ENCODE peak calls at places on chromosome 4, in eight cellular contexts. O is gastrocnemius medialis, A is AG04450, Z is upper lobe of right lung, C is astrocyte, I is lower lobe of right lung, R is colonic mucosa, Y is A549. G is an unnamed sample. For H3K9me3, the result is how much of the 10 kb centered on the place peaks cover.

GRCh38 chr4:3267576-3268394 is 18.8 kb downstream of the MSANTD1 start:
- DNase-seq in A (no peak), R (peak), I (no peak), O (no peak), Z (peak), C (no peak), Y (no peak), G (peak)

GRCh38 chr4:138445098-138445497 is 202.9 kb upstream of the SLC7A11 start:
- DNase-seq in Y (no peak), A (no peak), O (no peak), R (no peak), C (peak), I (no peak), Z (no peak), G (no peak)

GRCh38 chr4:185566972-185567749 is 31.9 kb upstream of the PDLIM3 start:
- DNase-seq in Z (no peak), A (peak), I (no peak), O (peak), C (peak), R (no peak), Y (no peak), G (no peak)

GRCh38 chr4:186787536-186787935 is 63.9 kb upstream of the FAT1 start:
- DNase-seq in C (no peak), Z (no peak), O (no peak), Y (no peak), I (no peak), A (no peak), R (no peak), G (no peak)

GRCh38 chr4:47718691-47719090 is 119.2 kb downstream of the CORIN start:
- DNase-seq in O (no peak), A (no peak), Y (no peak), I (no peak), Z (no peak), R (no peak), C (no peak), G (no peak)

GRCh38 chr4:107153228-107153627 is 117.1 kb upstream of the DKK2 start:
- DNase-seq in Y (no peak), I (peak), A (no peak), O (no peak), C (no peak), Z (no peak), R (peak), G (peak)

GRCh38 chr4:23084559-23085248 is 392.0 kb downstream of the GBA3 start:
- DNase-seq in Z (no peak), Y (no peak), R (no peak), I (no peak), C (peak), O (no peak), A (no peak), G (no peak)

GRCh38 chr4:25814323-25814722 is 48.5 kb downstream of the SEL1L3 start:
- DNase-seq in Z (peak), R (no peak), A (no peak), C (peak), O (no peak), I (peak), Y (peak), G (no peak)

GRCh38 chr4:38950159-38950558 is 82.0 kb downstream of the TMEM156 start:
- DNase-seq in Y (no peak), Z (no peak), I (no peak), O (no peak), A (no peak), C (no peak), R (no peak), G (no peak)

GRCh38 chr4:14700083-14700482 is 302.2 kb upstream of the CPEB2 start:
- DNase-seq in A (no peak), O (no peak), R (no peak), I (no peak), C (no peak), Z (no peak), Y (no peak), G (no peak)
- TF ChIP-seq CTCF in A (no peak), O (no peak), R (no peak), I (no peak), C (no peak), Z (no peak), Y (no peak), G (no peak)

GRCh38 chr4:76951333-76952033 is 1.9 kb downstream of the SEPTIN11 start:
- DNase-seq in O (no peak), Y (no peak), A (no peak), C (peak), Z (no peak), I (no peak), R (no peak), G (no peak)
- H3K4me3 ChIP-seq in O (peak), Y (peak), A (peak), C (peak), Z (peak), I (peak), R (peak), G (peak)

GRCh38 chr4:40140206-40140605 is 56.6 kb upstream of the RHOH start:
- DNase-seq in Y (no peak), O (no peak), R (no peak), I (no peak), Z (no peak), A (no peak), C (peak), G (no peak)
- H3K9me3 ChIP-seq in Y (under half), O (under half), R (under half), I (under half), Z (under half), A (under half), C (under half), G (under half)

GRCh38 chr4:126046081-126046614 is 731.4 kb downstream of the FAT4 start:
- DNase-seq in O (no peak), C (peak), Y (no peak), A (no peak), I (no peak), Z (no peak), R (no peak), G (no peak)

GRCh38 chr4:126047114-126047513 is 732.4 kb downstream of the FAT4 start:
- DNase-seq in O (no peak), I (no peak), Y (no peak), A (no peak), R (no peak), C (no peak), Z (no peak), G (no peak)

GRCh38 chr4:126057371-126057770 is 742.6 kb downstream of the FAT4 start:
- DNase-seq in C (no peak), O (no peak), R (no peak), A (no peak), Z (no peak), I (no peak), Y (no peak), G (no peak)

DNA sequence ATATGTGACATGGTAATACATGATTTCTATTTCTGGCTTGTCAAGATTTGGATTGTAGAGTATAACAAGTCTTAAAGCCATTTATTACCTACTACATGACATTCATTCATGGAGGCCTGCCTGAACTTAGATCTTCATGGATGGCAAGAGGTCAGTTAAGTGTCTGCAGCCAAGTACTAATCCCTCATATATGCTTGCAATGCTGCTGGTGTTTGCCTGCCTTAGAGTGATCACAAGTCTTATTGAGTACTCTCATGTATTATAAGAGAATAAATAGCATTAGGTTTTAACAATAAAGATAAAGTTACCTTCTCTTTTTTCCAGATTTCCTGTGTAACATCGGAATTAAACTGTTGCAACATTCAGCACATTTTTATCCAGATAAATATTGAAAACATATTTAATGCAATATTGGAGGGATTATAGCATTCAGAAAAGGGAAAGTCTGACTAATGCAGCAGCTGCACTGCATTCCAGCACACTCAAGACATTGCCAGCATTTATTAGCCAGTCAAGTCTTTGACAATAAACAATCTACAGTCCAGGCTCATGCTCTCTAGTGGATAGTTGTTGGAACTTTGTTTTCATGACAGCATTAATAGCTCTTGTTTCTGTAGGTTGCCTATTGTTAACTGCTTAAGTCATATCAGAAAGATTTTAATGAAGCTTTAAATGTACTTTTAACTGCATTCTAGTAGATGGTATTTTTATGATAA is 737.1 kb downstream of the FAT4 start:
- DNase-seq in I (no peak), Z (no peak), O (no peak), R (no peak), A (peak), C (peak), Y (no peak), G (no peak)
- TF ChIP-seq CTCF in I (no peak), Z (peak), O (no peak), R (no peak), A (peak), C (no peak), Y (no peak), G (no peak)

G was measured in Caco-2.